ENCODE peak calls at places on chromosomes 6 and 20, in four cellular contexts. One of them, this sample, is unnamed.

GRCh38 chr6:51570168-51570921 is 517.1 kb downstream of the PKHD1 start:
- DNase-seq in CD8-positive, alpha-beta memory T cell: no peak
- DNase-seq in left lung: no peak
- DNase-seq in glutamatergic neuron: no peak
- DNase-seq in this sample: no peak

GRCh38 chr6:49553353-49553752 is 2.9 kb downstream of the C6orf141 start:
- DNase-seq in CD8-positive, alpha-beta memory T cell: no peak
- DNase-seq in left lung: no peak
- DNase-seq in glutamatergic neuron: no peak
- DNase-seq in this sample: no peak

GRCh38 chr20:22341508-22341907 is 242.9 kb downstream of the FOXA2 start:
- DNase-seq in CD8-positive, alpha-beta memory T cell: no peak
- DNase-seq in left lung: no peak
- DNase-seq in glutamatergic neuron: no peak
- DNase-seq in this sample: no peak

GRCh38 chr6:132063204-132063603 is 112.0 kb upstream of the CCN2 start:
- DNase-seq in CD8-positive, alpha-beta memory T cell: no peak
- DNase-seq in left lung: no peak
- DNase-seq in glutamatergic neuron: no peak
- DNase-seq in this sample: no peak

GRCh38 chr6:67300430-67301040 is 1334.5 kb upstream of the ADGRB3 start:
- DNase-seq in CD8-positive, alpha-beta memory T cell: no peak
- DNase-seq in left lung: no peak
- DNase-seq in glutamatergic neuron: no peak
- DNase-seq in this sample: no peak

GRCh38 chr6:23990158-23990557 is 135.9 kb upstream of the NRSN1 start:
- DNase-seq in CD8-positive, alpha-beta memory T cell: no peak
- DNase-seq in left lung: no peak
- DNase-seq in glutamatergic neuron: no peak
- DNase-seq in this sample: no peak

GRCh38 chr20:64116541-64117423 is 9.4 kb upstream of the NPBWR2 start:
- DNase-seq in CD8-positive, alpha-beta memory T cell: no peak
- DNase-seq in left lung: peak
- DNase-seq in glutamatergic neuron: peak
- DNase-seq in this sample: no peak

GRCh38 chr20:3732327-3733118 is at the start of gene HSPA12B:
- DNase-seq in CD8-positive, alpha-beta memory T cell: no peak
- DNase-seq in left lung: no peak
- DNase-seq in glutamatergic neuron: no peak
- DNase-seq in this sample: no peak

GRCh38 chr6:105077592-105078463 is 102.0 kb downstream of the POPDC3 start:
- DNase-seq in CD8-positive, alpha-beta memory T cell: no peak
- DNase-seq in left lung: no peak
- DNase-seq in glutamatergic neuron: no peak
- DNase-seq in this sample: peak

GRCh38 chr20:1934578-1935573 is 39.7 kb downstream of the SIRPA start:
- DNase-seq in CD8-positive, alpha-beta memory T cell: no peak
- DNase-seq in left lung: no peak
- DNase-seq in glutamatergic neuron: no peak
- DNase-seq in this sample: no peak

This sample was measured in neuronal stem cell.